ENCODE peak calls at places on chromosomes 2 and 18, in nine cellular contexts. One of them, this sample, is unnamed.

GRCh38 chr18:5584751-5585417 is 41.1 kb upstream of the EPB41L3 start:
- DNase-seq in effector CD8-positive, alpha-beta T cell: no peak
- DNase-seq in left ventricle myocardium inferior: no peak
- DNase-seq in neuronal stem cell: no peak
- DNase-seq in glutamatergic neuron: no peak
- DNase-seq in cardiac muscle cell: no peak
- DNase-seq in bronchial epithelial cell: peak; percentile 10
- DNase-seq in IMR-90: peak; percentile 64
- DNase-seq in stimulated activated CD4-positive, alpha-beta T cell treated with anti-CD3 and anti-CD28 coated beads, TNF-alpha, amount 100 ng/mL, for 4 hours: no peak
- DNase-seq in this sample: no peak

GRCh38 chr18:13339653-13340052 is 121.1 kb downstream of the LDLRAD4 start:
- DNase-seq in IMR-90: no peak
- DNase-seq in left ventricle myocardium inferior: no peak
- DNase-seq in glutamatergic neuron: no peak
- DNase-seq in stimulated activated CD4-positive, alpha-beta T cell treated with anti-CD3 and anti-CD28 coated beads, TNF-alpha, amount 100 ng/mL, for 4 hours: no peak
- DNase-seq in cardiac muscle cell: no peak
- DNase-seq in bronchial epithelial cell: no peak
- DNase-seq in neuronal stem cell: no peak
- DNase-seq in effector CD8-positive, alpha-beta T cell: no peak
- DNase-seq in this sample: no peak

GRCh38 chr2:226086190-226086589 is 686.7 kb downstream of the NYAP2 start:
- DNase-seq in neuronal stem cell: no peak
- DNase-seq in IMR-90: no peak
- DNase-seq in effector CD8-positive, alpha-beta T cell: no peak
- DNase-seq in cardiac muscle cell: no peak
- DNase-seq in glutamatergic neuron: no peak
- DNase-seq in stimulated activated CD4-positive, alpha-beta T cell treated with anti-CD3 and anti-CD28 coated beads, TNF-alpha, amount 100 ng/mL, for 4 hours: no peak
- DNase-seq in left ventricle myocardium inferior: no peak
- DNase-seq in bronchial epithelial cell: no peak
- DNase-seq in this sample: no peak

GRCh38 chr18:49985246-49985645 is 171.9 kb upstream of the ACAA2 start:
- DNase-seq in effector CD8-positive, alpha-beta T cell: no peak
- DNase-seq in stimulated activated CD4-positive, alpha-beta T cell treated with anti-CD3 and anti-CD28 coated beads, TNF-alpha, amount 100 ng/mL, for 4 hours: no peak
- DNase-seq in bronchial epithelial cell: no peak
- DNase-seq in neuronal stem cell: no peak
- DNase-seq in IMR-90: no peak
- DNase-seq in glutamatergic neuron: no peak
- DNase-seq in cardiac muscle cell: no peak
- DNase-seq in left ventricle myocardium inferior: no peak
- DNase-seq in this sample: no peak

GRCh38 chr2:127901339-127902072 is 15.8 kb upstream of the AMMECR1L start:
- DNase-seq in stimulated activated CD4-positive, alpha-beta T cell treated with anti-CD3 and anti-CD28 coated beads, TNF-alpha, amount 100 ng/mL, for 4 hours: no peak
- DNase-seq in IMR-90: peak; percentile 30
- DNase-seq in left ventricle myocardium inferior: peak; percentile 67
- DNase-seq in bronchial epithelial cell: no peak
- DNase-seq in glutamatergic neuron: no peak
- DNase-seq in neuronal stem cell: no peak
- DNase-seq in effector CD8-positive, alpha-beta T cell: no peak
- DNase-seq in cardiac muscle cell: no peak
- DNase-seq in this sample: no peak

GRCh38 chr2:157628532-157629415 is at the start of gene ACVR1C:
- DNase-seq in stimulated activated CD4-positive, alpha-beta T cell treated with anti-CD3 and anti-CD28 coated beads, TNF-alpha, amount 100 ng/mL, for 4 hours: peak; percentile 46
- DNase-seq in bronchial epithelial cell: peak; percentile 51
- DNase-seq in cardiac muscle cell: peak; percentile 86
- DNase-seq in effector CD8-positive, alpha-beta T cell: peak; percentile 54
- DNase-seq in neuronal stem cell: peak; percentile 72
- DNase-seq in left ventricle myocardium inferior: peak; percentile 44
- DNase-seq in glutamatergic neuron: peak; percentile 84
- DNase-seq in IMR-90: peak; percentile 37
- DNase-seq in this sample: peak; percentile 79

GRCh38 chr2:25983735-25984134 is 1.4 kb upstream of the KIF3C start:
- DNase-seq in bronchial epithelial cell: no peak
- DNase-seq in stimulated activated CD4-positive, alpha-beta T cell treated with anti-CD3 and anti-CD28 coated beads, TNF-alpha, amount 100 ng/mL, for 4 hours: no peak
- DNase-seq in effector CD8-positive, alpha-beta T cell: no peak
- DNase-seq in cardiac muscle cell: no peak
- DNase-seq in IMR-90: no peak
- DNase-seq in glutamatergic neuron: no peak
- DNase-seq in neuronal stem cell: no peak
- DNase-seq in left ventricle myocardium inferior: no peak
- DNase-seq in this sample: no peak

GRCh38 chr2:65061910-65062339 is 5.7 kb downstream of the CEP68 start:
- DNase-seq in left ventricle myocardium inferior: no peak
- DNase-seq in bronchial epithelial cell: peak; percentile 45
- DNase-seq in glutamatergic neuron: no peak
- DNase-seq in neuronal stem cell: no peak
- DNase-seq in stimulated activated CD4-positive, alpha-beta T cell treated with anti-CD3 and anti-CD28 coated beads, TNF-alpha, amount 100 ng/mL, for 4 hours: no peak
- DNase-seq in cardiac muscle cell: no peak
- DNase-seq in effector CD8-positive, alpha-beta T cell: no peak
- DNase-seq in IMR-90: no peak
- DNase-seq in this sample: no peak

GRCh38 chr2:3779650-3780049 is 76.3 kb downstream of the DCDC2C start:
- DNase-seq in cardiac muscle cell: no peak
- DNase-seq in stimulated activated CD4-positive, alpha-beta T cell treated with anti-CD3 and anti-CD28 coated beads, TNF-alpha, amount 100 ng/mL, for 4 hours: no peak
- DNase-seq in glutamatergic neuron: no peak
- DNase-seq in left ventricle myocardium inferior: no peak
- DNase-seq in IMR-90: no peak
- DNase-seq in neuronal stem cell: no peak
- DNase-seq in effector CD8-positive, alpha-beta T cell: no peak
- DNase-seq in bronchial epithelial cell: no peak
- DNase-seq in this sample: peak; percentile 17

GRCh38 chr2:32745191-32745590 is 117.3 kb downstream of the TTC27 start:
- DNase-seq in effector CD8-positive, alpha-beta T cell: no peak
- DNase-seq in stimulated activated CD4-positive, alpha-beta T cell treated with anti-CD3 and anti-CD28 coated beads, TNF-alpha, amount 100 ng/mL, for 4 hours: no peak
- DNase-seq in cardiac muscle cell: no peak
- DNase-seq in IMR-90: peak; percentile 88
- DNase-seq in neuronal stem cell: no peak
- DNase-seq in glutamatergic neuron: no peak
- DNase-seq in bronchial epithelial cell: peak; percentile 68
- DNase-seq in left ventricle myocardium inferior: no peak
- DNase-seq in this sample: no peak

GRCh38 chr2:50401772-50402653 is 629.9 kb downstream of the NRXN1 start:
- DNase-seq in IMR-90: peak; percentile 52
- DNase-seq in stimulated activated CD4-positive, alpha-beta T cell treated with anti-CD3 and anti-CD28 coated beads, TNF-alpha, amount 100 ng/mL, for 4 hours: no peak
- DNase-seq in glutamatergic neuron: peak; percentile 77
- DNase-seq in effector CD8-positive, alpha-beta T cell: no peak
- DNase-seq in left ventricle myocardium inferior: no peak
- DNase-seq in cardiac muscle cell: peak; percentile 75
- DNase-seq in neuronal stem cell: peak; percentile 75
- DNase-seq in bronchial epithelial cell: peak; percentile 60
- DNase-seq in this sample: peak; percentile 76

GRCh38 chr2:45380131-45380836 is 230.8 kb downstream of the SRBD1 start:
- DNase-seq in left ventricle myocardium inferior: no peak
- DNase-seq in bronchial epithelial cell: peak; percentile 68
- DNase-seq in effector CD8-positive, alpha-beta T cell: no peak
- DNase-seq in cardiac muscle cell: no peak
- DNase-seq in stimulated activated CD4-positive, alpha-beta T cell treated with anti-CD3 and anti-CD28 coated beads, TNF-alpha, amount 100 ng/mL, for 4 hours: no peak
- DNase-seq in IMR-90: peak; percentile 60
- DNase-seq in neuronal stem cell: no peak
- DNase-seq in glutamatergic neuron: no peak
- DNase-seq in this sample: no peak

GRCh38 chr18:26547302-26548143 is 830 bp downstream of the KCTD1 start:
- DNase-seq in neuronal stem cell: peak; percentile 77
- DNase-seq in IMR-90: peak; percentile 84
- DNase-seq in effector CD8-positive, alpha-beta T cell: peak; percentile 3
- DNase-seq in bronchial epithelial cell: peak; percentile 71
- DNase-seq in stimulated activated CD4-positive, alpha-beta T cell treated with anti-CD3 and anti-CD28 coated beads, TNF-alpha, amount 100 ng/mL, for 4 hours: no peak
- DNase-seq in left ventricle myocardium inferior: peak; percentile 69
- DNase-seq in glutamatergic neuron: peak; percentile 85
- DNase-seq in cardiac muscle cell: peak; percentile 86
- DNase-seq in this sample: peak; percentile 78

GRCh38 chr2:127007652-127008051 is 99.3 kb downstream of the BIN1 start:
- DNase-seq in bronchial epithelial cell: peak; percentile 96
- DNase-seq in effector CD8-positive, alpha-beta T cell: no peak
- DNase-seq in cardiac muscle cell: no peak
- DNase-seq in glutamatergic neuron: no peak
- DNase-seq in neuronal stem cell: no peak
- DNase-seq in IMR-90: peak; percentile 87
- DNase-seq in stimulated activated CD4-positive, alpha-beta T cell treated with anti-CD3 and anti-CD28 coated beads, TNF-alpha, amount 100 ng/mL, for 4 hours: no peak
- DNase-seq in left ventricle myocardium inferior: no peak
- DNase-seq in this sample: no peak

GRCh38 chr2:197092431-197092830 is 165.9 kb upstream of the PGAP1 start:
- DNase-seq in left ventricle myocardium inferior: no peak
- DNase-seq in effector CD8-positive, alpha-beta T cell: no peak
- DNase-seq in cardiac muscle cell: no peak
- DNase-seq in neuronal stem cell: no peak
- DNase-seq in bronchial epithelial cell: no peak
- DNase-seq in glutamatergic neuron: no peak
- DNase-seq in IMR-90: peak; percentile 92
- DNase-seq in stimulated activated CD4-positive, alpha-beta T cell treated with anti-CD3 and anti-CD28 coated beads, TNF-alpha, amount 100 ng/mL, for 4 hours: no peak
- DNase-seq in this sample: no peak

GRCh38 chr2:156397229-156397628 is 39.0 kb upstream of the GPD2 start:
- DNase-seq in cardiac muscle cell: no peak
- DNase-seq in stimulated activated CD4-positive, alpha-beta T cell treated with anti-CD3 and anti-CD28 coated beads, TNF-alpha, amount 100 ng/mL, for 4 hours: no peak
- DNase-seq in glutamatergic neuron: no peak
- DNase-seq in bronchial epithelial cell: no peak
- DNase-seq in IMR-90: no peak
- DNase-seq in neuronal stem cell: no peak
- DNase-seq in effector CD8-positive, alpha-beta T cell: no peak
- DNase-seq in left ventricle myocardium inferior: no peak
- DNase-seq in this sample: no peak

GRCh38 chr18:52422985-52423601 is 83.1 kb downstream of the DCC start:
- DNase-seq in bronchial epithelial cell: no peak
- DNase-seq in neuronal stem cell: no peak
- DNase-seq in glutamatergic neuron: no peak
- DNase-seq in stimulated activated CD4-positive, alpha-beta T cell treated with anti-CD3 and anti-CD28 coated beads, TNF-alpha, amount 100 ng/mL, for 4 hours: no peak
- DNase-seq in left ventricle myocardium inferior: no peak
- DNase-seq in IMR-90: no peak
- DNase-seq in cardiac muscle cell: no peak
- DNase-seq in effector CD8-positive, alpha-beta T cell: no peak
- DNase-seq in this sample: no peak

GRCh38 chr2:24461685-24462084 is 29.4 kb upstream of the NCOA1 start:
- DNase-seq in glutamatergic neuron: no peak
- DNase-seq in cardiac muscle cell: no peak
- DNase-seq in neuronal stem cell: no peak
- DNase-seq in bronchial epithelial cell: no peak
- DNase-seq in left ventricle myocardium inferior: no peak
- DNase-seq in stimulated activated CD4-positive, alpha-beta T cell treated with anti-CD3 and anti-CD28 coated beads, TNF-alpha, amount 100 ng/mL, for 4 hours: no peak
- DNase-seq in effector CD8-positive, alpha-beta T cell: no peak
- DNase-seq in IMR-90: no peak
- DNase-seq in this sample: no peak

This sample was measured in nephron progenitor cell.